ENCODE peak calls at places on chromosomes 4 and X, in eight cellular contexts. One of them, this sample, is unnamed.

GRCh38 chr4:157005193-157005592 is 33.6 kb upstream of the PDGFC start:
- DNase-seq in IMR-90: no peak
- DNase-seq in esophagus squamous epithelium: no peak
- DNase-seq in A549: no peak
- DNase-seq in upper lobe of left lung: no peak
- DNase-seq in stomach: no peak
- DNase-seq in Peyer's patch: no peak
- DNase-seq in NB4: no peak
- DNase-seq in this sample: no peak

GRCh38 chr4:61556277-61556676 is 356.2 kb downstream of the ADGRL3 start:
- DNase-seq in IMR-90: no peak
- DNase-seq in esophagus squamous epithelium: no peak
- DNase-seq in A549: no peak
- DNase-seq in upper lobe of left lung: no peak
- DNase-seq in stomach: no peak
- DNase-seq in Peyer's patch: peak
- DNase-seq in NB4: no peak
- DNase-seq in this sample: no peak

GRCh38 chr4:54940996-54941395 is 184.4 kb downstream of the KDR start:
- DNase-seq in IMR-90: no peak
- DNase-seq in esophagus squamous epithelium: no peak
- DNase-seq in A549: no peak
- DNase-seq in upper lobe of left lung: no peak
- DNase-seq in stomach: no peak
- DNase-seq in Peyer's patch: no peak
- DNase-seq in NB4: no peak
- DNase-seq in this sample: no peak

GRCh38 chrX:10246846-10247245 is 90.1 kb downstream of the CLCN4 start:
- DNase-seq in IMR-90: no peak
- DNase-seq in esophagus squamous epithelium: no peak
- DNase-seq in A549: no peak
- DNase-seq in upper lobe of left lung: no peak
- DNase-seq in stomach: no peak
- DNase-seq in Peyer's patch: no peak
- DNase-seq in NB4: no peak
- DNase-seq in this sample: no peak

GRCh38 chrX:120840826-120841225 is 34.8 kb downstream of the CT47B1 start:
- DNase-seq in IMR-90: no peak
- DNase-seq in esophagus squamous epithelium: no peak
- DNase-seq in A549: no peak
- DNase-seq in upper lobe of left lung: no peak
- DNase-seq in stomach: no peak
- DNase-seq in Peyer's patch: no peak
- DNase-seq in NB4: peak
- DNase-seq in this sample: no peak

GRCh38 chr4:170476351-170476750 is 386.6 kb upstream of the AADAT start:
- DNase-seq in IMR-90: no peak
- DNase-seq in esophagus squamous epithelium: no peak
- DNase-seq in A549: no peak
- DNase-seq in upper lobe of left lung: no peak
- DNase-seq in stomach: no peak
- DNase-seq in Peyer's patch: no peak
- DNase-seq in NB4: no peak
- DNase-seq in this sample: no peak

GRCh38 chrX:78476701-78477100 is 149.3 kb upstream of the CYSLTR1 start:
- DNase-seq in IMR-90: no peak
- DNase-seq in esophagus squamous epithelium: no peak
- DNase-seq in A549: no peak
- DNase-seq in upper lobe of left lung: no peak
- DNase-seq in stomach: no peak
- DNase-seq in Peyer's patch: no peak
- DNase-seq in NB4: no peak
- DNase-seq in this sample: no peak

GRCh38 chr4:150006197-150006596 is 72.0 kb upstream of the DCLK2 start:
- DNase-seq in IMR-90: peak
- DNase-seq in esophagus squamous epithelium: no peak
- DNase-seq in A549: no peak
- DNase-seq in upper lobe of left lung: no peak
- DNase-seq in stomach: no peak
- DNase-seq in Peyer's patch: no peak
- DNase-seq in NB4: no peak
- DNase-seq in this sample: no peak

GRCh38 chr4:168637872-168638756 is 141.3 kb downstream of the PALLD start:
- DNase-seq in IMR-90: peak
- DNase-seq in esophagus squamous epithelium: no peak
- DNase-seq in A549: no peak
- DNase-seq in upper lobe of left lung: no peak
- DNase-seq in stomach: no peak
- DNase-seq in Peyer's patch: no peak
- DNase-seq in NB4: no peak
- DNase-seq in this sample: no peak

GRCh38 chr4:77142642-77143020 is 14.4 kb upstream of the CCNG2 start:
- DNase-seq in IMR-90: no peak
- DNase-seq in esophagus squamous epithelium: no peak
- DNase-seq in A549: no peak
- DNase-seq in upper lobe of left lung: no peak
- DNase-seq in stomach: no peak
- DNase-seq in Peyer's patch: no peak
- DNase-seq in NB4: no peak
- DNase-seq in this sample: no peak

GRCh38 chr4:144280688-144281087 is 140.2 kb upstream of the GYPA start:
- DNase-seq in IMR-90: no peak
- DNase-seq in esophagus squamous epithelium: no peak
- DNase-seq in A549: no peak
- DNase-seq in upper lobe of left lung: no peak
- DNase-seq in stomach: no peak
- DNase-seq in Peyer's patch: no peak
- DNase-seq in NB4: no peak
- DNase-seq in this sample: no peak

GRCh38 chrX:46704767-46705386 is 54.0 kb downstream of the SLC9A7 start:
- DNase-seq in IMR-90: peak
- DNase-seq in esophagus squamous epithelium: no peak
- DNase-seq in A549: no peak
- DNase-seq in upper lobe of left lung: no peak
- DNase-seq in stomach: no peak
- DNase-seq in Peyer's patch: no peak
- DNase-seq in NB4: peak
- DNase-seq in this sample: no peak

GRCh38 chrX:3348191-3348590 is 1.7 kb upstream of the MXRA5 start:
- DNase-seq in IMR-90: no peak
- DNase-seq in esophagus squamous epithelium: no peak
- DNase-seq in A549: no peak
- DNase-seq in upper lobe of left lung: no peak
- DNase-seq in stomach: no peak
- DNase-seq in Peyer's patch: no peak
- DNase-seq in NB4: no peak
- DNase-seq in this sample: no peak

GRCh38 chr4:94913316-94913715 is 155.6 kb downstream of the BMPR1B start:
- DNase-seq in IMR-90: no peak
- DNase-seq in esophagus squamous epithelium: no peak
- DNase-seq in A549: no peak
- DNase-seq in upper lobe of left lung: no peak
- DNase-seq in stomach: no peak
- DNase-seq in Peyer's patch: no peak
- DNase-seq in NB4: no peak
- DNase-seq in this sample: no peak

GRCh38 chr4:10007772-10008171 is 13.5 kb downstream of the SLC2A9 start:
- DNase-seq in IMR-90: no peak
- DNase-seq in esophagus squamous epithelium: no peak
- DNase-seq in A549: no peak
- DNase-seq in upper lobe of left lung: no peak
- DNase-seq in stomach: no peak
- DNase-seq in Peyer's patch: no peak
- DNase-seq in NB4: no peak
- DNase-seq in this sample: no peak

GRCh38 chrX:49242545-49243066 is 7.3 kb downstream of the CCDC22 start:
- DNase-seq in IMR-90: no peak
- DNase-seq in esophagus squamous epithelium: no peak
- DNase-seq in A549: no peak
- DNase-seq in upper lobe of left lung: no peak
- DNase-seq in stomach: no peak
- DNase-seq in Peyer's patch: no peak
- DNase-seq in NB4: no peak
- DNase-seq in this sample: no peak

GRCh38 chr4:69484011-69484410 is 11.7 kb downstream of the UGT2B4 start:
- DNase-seq in IMR-90: no peak
- DNase-seq in esophagus squamous epithelium: no peak
- DNase-seq in A549: no peak
- DNase-seq in upper lobe of left lung: no peak
- DNase-seq in stomach: no peak
- DNase-seq in Peyer's patch: no peak
- DNase-seq in NB4: no peak
- DNase-seq in this sample: no peak

GRCh38 chr4:57061395-57061794 is 48.8 kb downstream of the IGFBP7 start:
- DNase-seq in IMR-90: peak
- DNase-seq in esophagus squamous epithelium: no peak
- DNase-seq in A549: no peak
- DNase-seq in upper lobe of left lung: no peak
- DNase-seq in stomach: no peak
- DNase-seq in Peyer's patch: no peak
- DNase-seq in NB4: no peak
- DNase-seq in this sample: no peak

GRCh38 chr4:145876531-145877180 is 62.0 kb downstream of the ZNF827 start:
- DNase-seq in IMR-90: no peak
- DNase-seq in esophagus squamous epithelium: no peak
- DNase-seq in A549: no peak
- DNase-seq in upper lobe of left lung: no peak
- DNase-seq in stomach: no peak
- DNase-seq in Peyer's patch: no peak
- DNase-seq in NB4: no peak
- DNase-seq in this sample: no peak

GRCh38 chr4:14289708-14290107 is 662.2 kb upstream of the BOD1L1 start:
- DNase-seq in IMR-90: no peak
- DNase-seq in esophagus squamous epithelium: no peak
- DNase-seq in A549: no peak
- DNase-seq in upper lobe of left lung: no peak
- DNase-seq in stomach: no peak
- DNase-seq in Peyer's patch: no peak
- DNase-seq in NB4: no peak
- DNase-seq in this sample: no peak

DNA sequence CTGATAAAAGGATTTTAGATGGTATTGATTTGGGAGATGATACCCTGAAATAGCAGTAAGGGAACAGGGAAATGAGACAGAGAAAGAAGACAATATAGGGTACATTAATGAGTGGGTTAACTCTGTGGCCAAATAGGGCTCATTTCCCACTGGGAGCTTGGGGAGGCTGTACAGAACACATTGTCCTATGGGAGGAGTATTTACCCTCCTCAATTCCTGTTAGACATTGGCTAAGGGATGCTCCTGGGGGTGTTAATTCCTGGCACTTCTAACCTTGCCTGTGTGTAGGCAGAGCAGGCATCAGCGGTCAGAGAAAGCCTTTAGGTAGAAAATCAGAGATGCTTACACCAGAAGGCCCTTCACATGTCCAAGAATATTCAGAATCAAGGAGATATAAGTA is 49.0 kb downstream of the ARHGEF38 start:
- DNase-seq in IMR-90: no peak
- DNase-seq in esophagus squamous epithelium: no peak
- DNase-seq in A549: no peak
- DNase-seq in upper lobe of left lung: no peak
- DNase-seq in stomach: no peak
- DNase-seq in Peyer's patch: no peak
- DNase-seq in NB4: no peak
- DNase-seq in this sample: no peak
- TF ChIP-seq POLR2A in IMR-90: no peak
- TF ChIP-seq POLR2A in esophagus squamous epithelium: no peak
- TF ChIP-seq POLR2A in A549: no peak
- TF ChIP-seq POLR2A in upper lobe of left lung: no peak
- TF ChIP-seq POLR2A in stomach: no peak
- TF ChIP-seq POLR2A in Peyer's patch: no peak
- TF ChIP-seq POLR2A in NB4: no peak
- TF ChIP-seq POLR2A in this sample: no peak

DNA sequence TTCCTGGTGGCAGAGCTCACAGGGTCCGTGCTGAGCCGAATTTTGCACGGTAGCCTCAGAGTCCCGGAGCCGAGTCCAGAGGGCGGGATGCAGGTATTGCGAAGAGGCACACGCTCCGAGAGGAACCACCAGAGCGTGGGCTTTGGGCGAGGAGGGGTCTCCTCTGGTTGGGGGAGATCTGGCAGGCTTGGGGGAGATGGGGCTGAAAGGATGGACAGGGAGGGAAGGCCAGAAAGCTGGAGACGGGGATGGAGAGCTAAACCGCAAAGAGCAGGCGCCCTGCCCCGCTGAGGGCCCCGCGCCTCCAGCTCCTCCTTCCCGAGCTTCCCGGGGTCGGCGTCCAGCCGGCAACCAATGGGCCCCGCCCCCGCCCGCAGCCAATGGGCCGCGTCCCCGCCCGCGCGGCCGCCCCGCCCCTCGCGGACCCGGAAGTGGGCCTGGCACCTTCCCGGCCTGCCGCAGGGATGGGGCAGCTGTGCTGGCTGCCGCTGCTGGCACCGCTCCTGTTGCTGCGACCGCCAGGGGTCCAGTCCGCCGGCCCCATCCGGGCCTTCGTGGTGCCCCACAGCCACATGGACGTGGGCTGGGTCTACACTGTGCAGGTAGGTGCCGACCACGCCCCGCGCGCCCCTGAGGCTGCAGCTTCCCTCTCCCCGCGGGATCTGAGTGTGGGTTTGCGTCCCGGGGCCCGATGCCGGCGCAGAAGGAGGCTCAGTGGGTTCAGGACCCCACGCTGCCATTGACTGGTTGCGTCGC is at the start of gene MAN2B2:
- DNase-seq in IMR-90: peak
- DNase-seq in esophagus squamous epithelium: peak
- DNase-seq in A549: peak
- DNase-seq in upper lobe of left lung: peak
- DNase-seq in stomach: peak
- DNase-seq in Peyer's patch: peak
- DNase-seq in NB4: peak
- DNase-seq in this sample: peak
- TF ChIP-seq POLR2A in IMR-90: peak
- TF ChIP-seq POLR2A in esophagus squamous epithelium: peak
- TF ChIP-seq POLR2A in A549: peak
- TF ChIP-seq POLR2A in upper lobe of left lung: no peak
- TF ChIP-seq POLR2A in stomach: peak
- TF ChIP-seq POLR2A in Peyer's patch: peak
- TF ChIP-seq POLR2A in NB4: peak
- TF ChIP-seq POLR2A in this sample: no peak

DNA sequence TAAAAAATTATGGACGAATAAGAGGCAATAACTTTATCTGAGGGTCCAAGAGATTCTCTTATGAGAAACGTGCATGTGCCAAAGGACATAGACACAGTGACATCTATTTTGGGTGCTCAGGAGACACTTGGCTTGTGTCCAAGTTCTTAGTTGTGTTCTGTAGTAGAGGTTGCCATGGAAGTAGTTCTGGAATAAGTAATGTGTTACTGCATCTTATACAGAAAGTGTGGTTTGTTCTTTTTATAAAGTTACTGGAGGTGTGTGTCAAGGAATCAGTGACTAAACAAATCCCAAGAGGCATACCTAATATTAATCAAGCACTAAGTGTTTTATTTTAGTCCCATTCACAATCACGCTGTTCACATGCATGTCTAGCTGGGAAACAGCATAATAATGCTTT is 305.7 kb downstream of the ARHGAP24 start:
- DNase-seq in IMR-90: no peak
- DNase-seq in esophagus squamous epithelium: no peak
- DNase-seq in A549: no peak
- DNase-seq in upper lobe of left lung: no peak
- DNase-seq in stomach: no peak
- DNase-seq in Peyer's patch: no peak
- DNase-seq in NB4: no peak
- DNase-seq in this sample: no peak
- TF ChIP-seq POLR2A in IMR-90: no peak
- TF ChIP-seq POLR2A in esophagus squamous epithelium: no peak
- TF ChIP-seq POLR2A in A549: no peak
- TF ChIP-seq POLR2A in upper lobe of left lung: no peak
- TF ChIP-seq POLR2A in stomach: no peak
- TF ChIP-seq POLR2A in Peyer's patch: no peak
- TF ChIP-seq POLR2A in NB4: no peak
- TF ChIP-seq POLR2A in this sample: no peak

GRCh38 chr4:96097693-96098092 is 257.8 kb downstream of the PDHA2 start:
- DNase-seq in IMR-90: no peak
- DNase-seq in esophagus squamous epithelium: no peak
- DNase-seq in A549: no peak
- DNase-seq in upper lobe of left lung: no peak
- DNase-seq in stomach: no peak
- DNase-seq in Peyer's patch: no peak
- DNase-seq in NB4: no peak
- DNase-seq in this sample: no peak
- TF ChIP-seq POLR2A in IMR-90: no peak
- TF ChIP-seq POLR2A in esophagus squamous epithelium: no peak
- TF ChIP-seq POLR2A in A549: no peak
- TF ChIP-seq POLR2A in upper lobe of left lung: no peak
- TF ChIP-seq POLR2A in stomach: no peak
- TF ChIP-seq POLR2A in Peyer's patch: no peak
- TF ChIP-seq POLR2A in NB4: no peak
- TF ChIP-seq POLR2A in this sample: no peak